ENCODE peak calls at places on chromosome 17, in six cellular contexts. One of them, this sample, is unnamed.

GRCh38 chr17:54085934-54086333 is 263.2 kb downstream of the KIF2B start:
- DNase-seq in HCT116: no peak
- DNase-seq in lower leg skin: no peak
- DNase-seq in heart left ventricle: no peak
- DNase-seq in IMR-90: no peak
- DNase-seq in Peyer's patch: no peak
- DNase-seq in this sample: no peak

GRCh38 chr17:43713494-43714162 is 45.0 kb downstream of the SOST start:
- DNase-seq in Peyer's patch: no peak
- DNase-seq in heart left ventricle: peak
- DNase-seq in HCT116: no peak
- DNase-seq in lower leg skin: no peak
- DNase-seq in IMR-90: no peak
- DNase-seq in this sample: no peak

GRCh38 chr17:49557204-49558024 is 18.3 kb upstream of the NXPH3 start:
- DNase-seq in IMR-90: peak
- DNase-seq in Peyer's patch: no peak
- DNase-seq in lower leg skin: peak
- DNase-seq in HCT116: peak
- DNase-seq in heart left ventricle: no peak
- DNase-seq in this sample: no peak

GRCh38 chr17:33142703-33143299 is 150.3 kb downstream of the ASIC2 start:
- DNase-seq in HCT116: no peak
- DNase-seq in IMR-90: peak
- DNase-seq in Peyer's patch: no peak
- DNase-seq in heart left ventricle: no peak
- DNase-seq in lower leg skin: no peak
- DNase-seq in this sample: no peak

GRCh38 chr17:13671341-13671740 is 69.6 kb upstream of the HS3ST3A1 start:
- DNase-seq in IMR-90: no peak
- DNase-seq in lower leg skin: no peak
- DNase-seq in heart left ventricle: no peak
- DNase-seq in Peyer's patch: no peak
- DNase-seq in HCT116: no peak
- DNase-seq in this sample: no peak

GRCh38 chr17:53844476-53845107 is 21.9 kb downstream of the KIF2B start:
- DNase-seq in HCT116: no peak
- DNase-seq in lower leg skin: no peak
- DNase-seq in IMR-90: no peak
- DNase-seq in heart left ventricle: no peak
- DNase-seq in Peyer's patch: no peak
- DNase-seq in this sample: no peak

GRCh38 chr17:66715745-66716156 is 119.2 kb upstream of the CACNG5 start:
- DNase-seq in Peyer's patch: no peak
- DNase-seq in heart left ventricle: no peak
- DNase-seq in HCT116: peak
- DNase-seq in lower leg skin: peak
- DNase-seq in IMR-90: peak
- DNase-seq in this sample: no peak

GRCh38 chr17:27586203-27586701 is 44.7 kb upstream of the LGALS9 start:
- DNase-seq in HCT116: no peak
- DNase-seq in heart left ventricle: no peak
- DNase-seq in lower leg skin: no peak
- DNase-seq in IMR-90: peak
- DNase-seq in Peyer's patch: no peak
- DNase-seq in this sample: no peak

GRCh38 chr17:75124819-75125162 is 6.8 kb downstream of the NT5C start:
- DNase-seq in heart left ventricle: no peak
- DNase-seq in HCT116: no peak
- DNase-seq in IMR-90: no peak
- DNase-seq in Peyer's patch: no peak
- DNase-seq in lower leg skin: no peak
- DNase-seq in this sample: no peak

GRCh38 chr17:17200831-17201230 is 5.3 kb downstream of the PLD6 start:
- DNase-seq in lower leg skin: no peak
- DNase-seq in heart left ventricle: no peak
- DNase-seq in HCT116: no peak
- DNase-seq in Peyer's patch: no peak
- DNase-seq in IMR-90: peak
- DNase-seq in this sample: no peak

GRCh38 chr17:17079761-17080160 is 37.5 kb downstream of the MPRIP start:
- DNase-seq in HCT116: no peak
- DNase-seq in IMR-90: no peak
- DNase-seq in lower leg skin: peak
- DNase-seq in heart left ventricle: peak
- DNase-seq in Peyer's patch: no peak
- DNase-seq in this sample: peak

GRCh38 chr17:17320911-17321220 is 17.7 kb downstream of the NT5M start:
- DNase-seq in heart left ventricle: no peak
- DNase-seq in Peyer's patch: no peak
- DNase-seq in IMR-90: no peak
- DNase-seq in lower leg skin: no peak
- DNase-seq in HCT116: no peak
- DNase-seq in this sample: no peak

GRCh38 chr17:40598021-40598927 is 33.0 kb upstream of the CCR7 start:
- DNase-seq in HCT116: no peak
- DNase-seq in lower leg skin: no peak
- DNase-seq in IMR-90: no peak
- DNase-seq in heart left ventricle: no peak
- DNase-seq in Peyer's patch: peak
- DNase-seq in this sample: no peak

GRCh38 chr17:73644145-73645049 is at the start of gene SDK2:
- DNase-seq in Peyer's patch: peak
- DNase-seq in HCT116: no peak
- DNase-seq in IMR-90: no peak
- DNase-seq in lower leg skin: peak
- DNase-seq in heart left ventricle: no peak
- DNase-seq in this sample: no peak

GRCh38 chr17:1053661-1054360 is 56.9 kb downstream of the TIMM22 start:
- DNase-seq in Peyer's patch: no peak
- DNase-seq in HCT116: no peak
- DNase-seq in IMR-90: no peak
- DNase-seq in lower leg skin: no peak
- DNase-seq in heart left ventricle: peak
- DNase-seq in this sample: no peak

GRCh38 chr17:1606352-1606985 is 22.2 kb downstream of the SLC43A2 start:
- DNase-seq in heart left ventricle: no peak
- DNase-seq in IMR-90: no peak
- DNase-seq in Peyer's patch: no peak
- DNase-seq in HCT116: no peak
- DNase-seq in lower leg skin: no peak
- DNase-seq in this sample: no peak

GRCh38 chr17:50953831-50954601 is 87.9 kb upstream of the TOB1 start:
- DNase-seq in lower leg skin: peak
- DNase-seq in HCT116: no peak
- DNase-seq in heart left ventricle: peak
- DNase-seq in Peyer's patch: no peak
- DNase-seq in IMR-90: peak
- DNase-seq in this sample: peak

DNA sequence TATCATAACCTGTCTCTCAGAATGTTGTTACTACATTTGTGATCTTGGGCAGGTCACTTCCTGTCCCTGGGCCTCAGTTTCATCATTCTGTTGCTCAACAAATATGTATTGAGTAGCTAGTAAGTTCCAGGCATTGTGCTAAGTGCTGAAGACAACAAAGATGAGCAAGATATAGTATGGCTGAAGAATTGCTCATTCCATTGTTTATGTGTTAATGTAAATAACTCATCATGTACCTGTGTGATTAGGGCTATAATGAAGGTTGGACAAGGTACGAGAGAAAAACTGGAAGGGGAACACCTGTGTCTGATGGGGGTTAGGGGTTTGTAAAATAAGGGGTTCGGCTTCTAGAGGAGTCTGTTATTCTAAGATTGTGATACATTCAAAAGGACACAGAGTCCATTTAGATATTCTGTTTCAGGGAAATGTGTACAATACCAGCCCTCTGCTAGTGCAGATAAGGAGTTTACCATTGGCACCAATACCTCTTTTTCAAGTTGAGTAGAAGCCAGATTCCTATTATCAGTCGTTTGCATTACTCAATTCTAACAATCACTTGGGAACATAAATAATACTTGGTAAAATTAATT is 20.0 kb downstream of the TUBG1 start:
- DNase-seq in lower leg skin: no peak
- DNase-seq in heart left ventricle: no peak
- DNase-seq in IMR-90: no peak
- DNase-seq in HCT116: no peak
- DNase-seq in Peyer's patch: no peak
- DNase-seq in this sample: no peak
- H3K4me3 ChIP-seq in lower leg skin: no peak
- H3K4me3 ChIP-seq in heart left ventricle: no peak
- H3K4me3 ChIP-seq in IMR-90: no peak
- H3K4me3 ChIP-seq in HCT116: no peak
- H3K4me3 ChIP-seq in Peyer's patch: no peak
- H3K4me3 ChIP-seq in this sample: no peak

GRCh38 chr17:36590082-36590481 is 1.6 kb upstream of the DHRS11 start:
- DNase-seq in IMR-90: peak
- DNase-seq in lower leg skin: peak
- DNase-seq in HCT116: no peak
- DNase-seq in heart left ventricle: no peak
- DNase-seq in Peyer's patch: no peak
- DNase-seq in this sample: no peak

GRCh38 chr17:36591434-36592315 is at the start of gene DHRS11:
- DNase-seq in heart left ventricle: peak
- DNase-seq in IMR-90: peak
- DNase-seq in lower leg skin: peak
- DNase-seq in HCT116: peak
- DNase-seq in Peyer's patch: peak
- DNase-seq in this sample: peak

GRCh38 chr17:36593651-36594316 is 2.1 kb downstream of the DHRS11 start:
- DNase-seq in Peyer's patch: no peak
- DNase-seq in IMR-90: no peak
- DNase-seq in lower leg skin: peak
- DNase-seq in heart left ventricle: no peak
- DNase-seq in HCT116: no peak
- DNase-seq in this sample: no peak

GRCh38 chr17:36592711-36593321 is 1.1 kb downstream of the DHRS11 start:
- DNase-seq in Peyer's patch: no peak
- DNase-seq in heart left ventricle: no peak
- DNase-seq in HCT116: no peak
- DNase-seq in IMR-90: no peak
- DNase-seq in lower leg skin: peak
- DNase-seq in this sample: no peak

DNA sequence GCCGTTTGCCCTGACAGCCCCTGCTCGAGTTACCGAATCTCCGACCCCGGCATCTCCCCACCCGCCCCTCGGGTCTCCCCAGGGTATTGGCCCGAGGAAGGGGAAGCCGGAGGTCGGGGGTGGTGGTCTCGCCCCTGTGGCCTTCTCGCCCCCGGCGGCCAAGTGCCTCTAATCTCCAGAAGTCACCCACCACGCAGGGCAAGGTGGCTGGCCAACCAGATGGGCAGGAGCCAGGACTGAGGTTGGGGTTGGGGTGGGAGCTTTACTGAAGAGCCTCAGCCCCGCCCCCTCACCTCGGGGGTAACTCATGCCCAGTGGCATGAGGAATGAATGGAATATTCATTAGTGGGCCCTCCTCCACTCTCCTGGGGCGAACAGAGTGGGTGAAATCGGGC is 634 bp downstream of the DHRS11 start:
- DNase-seq in lower leg skin: peak
- DNase-seq in heart left ventricle: no peak
- DNase-seq in IMR-90: no peak
- DNase-seq in Peyer's patch: no peak
- DNase-seq in HCT116: no peak
- DNase-seq in this sample: no peak
- TF ChIP-seq POLR2A in lower leg skin: no peak
- TF ChIP-seq POLR2A in heart left ventricle: no peak
- TF ChIP-seq POLR2A in IMR-90: no peak
- TF ChIP-seq POLR2A in Peyer's patch: no peak
- TF ChIP-seq POLR2A in HCT116: no peak
- TF ChIP-seq POLR2A in this sample: no peak

GRCh38 chr17:80455784-80456183 is 20.6 kb downstream of the NPTX1 start:
- DNase-seq in lower leg skin: no peak
- DNase-seq in IMR-90: no peak
- DNase-seq in Peyer's patch: no peak
- DNase-seq in HCT116: no peak
- DNase-seq in heart left ventricle: no peak
- DNase-seq in this sample: no peak
- H3K4me3 ChIP-seq in lower leg skin: no peak
- H3K4me3 ChIP-seq in IMR-90: no peak
- H3K4me3 ChIP-seq in Peyer's patch: no peak
- H3K4me3 ChIP-seq in HCT116: peak
- H3K4me3 ChIP-seq in heart left ventricle: peak
- H3K4me3 ChIP-seq in this sample: peak

DNA sequence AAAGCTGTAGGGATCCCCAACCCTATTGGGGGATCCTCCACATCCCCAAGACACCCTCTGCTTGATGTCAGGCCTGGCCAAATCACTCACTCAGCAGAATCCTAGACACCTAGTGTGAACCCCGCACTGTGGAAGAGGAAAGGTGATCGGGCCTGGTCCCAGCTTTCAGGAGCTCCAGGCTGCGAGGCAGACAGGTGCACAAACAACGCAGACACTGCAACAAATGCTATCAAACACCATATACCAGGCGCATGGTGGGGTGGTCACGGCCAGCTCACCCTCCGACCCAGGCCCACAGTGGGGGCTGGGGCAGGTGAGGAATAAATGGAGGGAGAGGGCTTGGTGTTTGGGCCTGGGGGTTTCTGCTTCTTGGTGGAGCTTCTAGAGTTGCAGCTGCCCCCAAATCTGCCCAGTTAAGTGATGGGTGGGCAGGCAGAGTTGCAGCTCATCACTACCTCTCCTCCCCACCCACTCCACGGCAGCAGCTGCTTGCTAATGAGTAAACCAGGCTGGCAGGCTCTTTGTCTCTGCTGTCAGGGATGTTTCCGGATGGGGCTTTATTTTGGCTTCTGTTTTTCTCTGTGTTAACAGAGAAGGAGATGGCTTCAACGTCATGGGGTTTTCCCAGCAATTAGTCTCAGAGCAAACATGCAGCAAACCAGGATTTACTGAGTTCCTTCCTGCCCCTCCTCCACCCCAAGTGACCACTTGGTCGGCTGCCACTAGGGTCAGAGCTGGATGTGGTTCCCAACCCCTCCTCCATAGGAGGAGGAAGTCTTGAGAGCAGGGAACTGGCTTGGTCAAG is 46.6 kb downstream of the PECAM1 start:
- DNase-seq in lower leg skin: no peak
- DNase-seq in Peyer's patch: peak
- DNase-seq in IMR-90: peak
- DNase-seq in heart left ventricle: peak
- DNase-seq in HCT116: no peak
- DNase-seq in this sample: no peak
- TF ChIP-seq POLR2A in lower leg skin: no peak
- TF ChIP-seq POLR2A in Peyer's patch: no peak
- TF ChIP-seq POLR2A in IMR-90: no peak
- TF ChIP-seq POLR2A in heart left ventricle: no peak
- TF ChIP-seq POLR2A in HCT116: no peak
- TF ChIP-seq POLR2A in this sample: no peak

DNA sequence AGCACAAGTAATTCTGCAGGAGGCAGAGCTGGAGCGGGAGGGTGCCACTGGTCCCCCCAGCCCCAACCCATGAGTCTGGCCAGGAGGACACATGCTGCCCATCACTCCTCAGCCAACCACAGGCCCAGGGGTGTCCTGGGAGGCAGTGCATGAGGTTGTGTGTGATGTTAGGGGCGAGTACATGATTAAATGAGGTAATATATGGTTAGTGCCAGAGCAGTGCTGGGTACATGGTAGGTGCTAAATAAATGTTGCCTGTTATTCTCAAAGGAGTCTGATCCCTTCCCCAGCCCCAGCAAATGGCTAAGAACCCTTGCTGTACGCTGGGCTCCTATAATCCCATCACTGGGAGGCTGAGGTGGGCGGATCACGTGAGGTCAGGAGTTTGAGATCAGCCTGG is 11.7 kb downstream of the ADAM11 start:
- DNase-seq in IMR-90: no peak
- DNase-seq in lower leg skin: no peak
- DNase-seq in heart left ventricle: no peak
- DNase-seq in HCT116: no peak
- DNase-seq in Peyer's patch: no peak
- DNase-seq in this sample: no peak
- H3K4me3 ChIP-seq in IMR-90: no peak
- H3K4me3 ChIP-seq in lower leg skin: no peak
- H3K4me3 ChIP-seq in heart left ventricle: no peak
- H3K4me3 ChIP-seq in HCT116: no peak
- H3K4me3 ChIP-seq in Peyer's patch: no peak
- H3K4me3 ChIP-seq in this sample: no peak

This sample was measured in tibial nerve.